ENCODE peak calls at places on chromosomes 4 and X, in ten cellular contexts. O, M, I, H, U, B, T, E, R and P are unnamed samples.

GRCh38 chr4:158182736-158183135 is 9.9 kb upstream of the GASK1B start:
- DNase-seq in O (peak), M (no peak), I (no peak), H (no peak), U (no peak), B (no peak), T (no peak), E (no peak), R (no peak), P (no peak)

GRCh38 chr4:6548201-6548881 is 26.6 kb upstream of the MAN2B2 start:
- DNase-seq in O (peak), M (peak), I (peak), H (peak), U (peak), B (no peak), T (peak), E (peak), R (peak), P (peak)

GRCh38 chr4:164383187-164384181 is 370.4 kb upstream of the SMIM31 start:
- DNase-seq in O (peak), M (peak), I (peak), H (no peak), U (peak), B (peak), T (peak), E (no peak), R (no peak), P (no peak)

GRCh38 chrX:12570859-12571501 is 220.2 kb upstream of the PRPS2 start:
- DNase-seq in O (peak), M (no peak), I (no peak), H (no peak), U (no peak), B (no peak), T (no peak), E (no peak), R (no peak), P (no peak)

GRCh38 chr4:1381181-1381621 is 25.0 kb downstream of the NKX1-1 start:
- DNase-seq in O (no peak), M (no peak), I (no peak), H (no peak), U (no peak), B (no peak), T (no peak), E (no peak), R (no peak), P (no peak)

GRCh38 chr4:1400191-1400805 is 5.9 kb downstream of the NKX1-1 start:
- DNase-seq in O (no peak), M (no peak), I (no peak), H (no peak), U (no peak), B (no peak), T (no peak), E (no peak), R (no peak), P (no peak)

GRCh38 chrX:18390941-18391538 is 34.4 kb upstream of the CDKL5 start:
- DNase-seq in O (peak), M (peak), I (peak), H (peak), U (peak), B (peak), T (peak), E (peak), R (peak), P (peak)

GRCh38 chrX:153883163-153883843 is 2.7 kb downstream of the L1CAM start:
- DNase-seq in O (peak), M (no peak), I (no peak), H (no peak), U (no peak), B (no peak), T (no peak), E (no peak), R (no peak), P (no peak)

GRCh38 chr4:143531368-143531767 is 17.9 kb downstream of the SMARCA5 start:
- DNase-seq in O (peak), M (peak), I (no peak), H (no peak), U (no peak), B (no peak), T (peak), E (peak), R (peak), P (peak)

GRCh38 chrX:39445336-39445735 is 644.1 kb downstream of the MID1IP1 start:
- DNase-seq in O (peak), M (peak), I (no peak), H (no peak), U (no peak), B (no peak), T (no peak), E (peak), R (peak), P (peak)

GRCh38 chr4:76654796-76655195 is 219.8 kb downstream of the SHROOM3 start:
- DNase-seq in O (no peak), M (no peak), I (peak), H (no peak), U (no peak), B (peak), T (peak), E (no peak), R (no peak), P (no peak)

GRCh38 chrX:120428309-120428708 is 40.8 kb downstream of the LAMP2 start:
- DNase-seq in O (no peak), M (no peak), I (peak), H (no peak), U (peak), B (no peak), T (no peak), E (no peak), R (no peak), P (peak)

GRCh38 chr4:99847362-99847976 is 30.8 kb downstream of the DAPP1 start:
- DNase-seq in O (no peak), M (no peak), I (no peak), H (no peak), U (no peak), B (no peak), T (no peak), E (no peak), R (peak), P (no peak)

GRCh38 chrX:95076449-95076848 is 1402.4 kb downstream of the FAM133A start:
- DNase-seq in O (peak), M (peak), I (peak), H (no peak), U (peak), B (no peak), T (peak), E (peak), R (peak), P (no peak)

GRCh38 chrX:140572724-140573123 is 67.9 kb upstream of the SOX3 start:
- DNase-seq in O (peak), M (peak), I (peak), H (no peak), U (peak), B (peak), T (peak), E (peak), R (peak), P (no peak)

GRCh38 chrX:104039689-104040505 is at the start of gene H2BW2:
- DNase-seq in O (no peak), M (no peak), I (no peak), H (no peak), U (no peak), B (no peak), T (no peak), E (no peak), R (no peak), P (no peak)

GRCh38 chrX:104045642-104046041 is 5.9 kb downstream of the H2BW2 start:
- DNase-seq in O (no peak), M (no peak), I (no peak), H (no peak), U (no peak), B (no peak), T (no peak), E (no peak), R (no peak), P (no peak)

DNA sequence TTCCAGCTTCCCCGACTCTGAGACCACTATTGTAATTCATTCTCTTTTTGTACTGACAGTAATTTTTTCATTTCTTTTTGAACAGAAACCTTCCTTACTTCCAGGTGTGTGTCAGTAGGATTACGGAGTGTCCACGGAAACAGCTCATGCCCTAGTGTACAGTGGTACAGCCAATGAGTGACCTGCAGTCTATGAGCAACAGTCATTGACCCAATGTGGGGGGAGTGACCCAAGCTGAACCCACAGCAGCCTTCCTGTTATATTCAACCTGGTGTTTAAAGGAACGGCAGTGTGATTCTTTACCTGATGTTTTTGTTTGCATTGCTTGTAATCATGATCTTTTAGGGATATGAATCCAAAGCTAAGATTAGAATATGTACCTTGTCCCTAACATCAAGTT is 1.2 kb downstream of the H2BW2 start:
- DNase-seq in O (no peak), M (no peak), I (no peak), H (no peak), U (no peak), B (no peak), T (no peak), E (no peak), R (no peak), P (no peak)
- H3K4me2 ChIP-seq in O (no peak), M (no peak), I (no peak), H (no peak), U (no peak), B (no peak), T (no peak), E (no peak), R (no peak), P (no peak)

DNA sequence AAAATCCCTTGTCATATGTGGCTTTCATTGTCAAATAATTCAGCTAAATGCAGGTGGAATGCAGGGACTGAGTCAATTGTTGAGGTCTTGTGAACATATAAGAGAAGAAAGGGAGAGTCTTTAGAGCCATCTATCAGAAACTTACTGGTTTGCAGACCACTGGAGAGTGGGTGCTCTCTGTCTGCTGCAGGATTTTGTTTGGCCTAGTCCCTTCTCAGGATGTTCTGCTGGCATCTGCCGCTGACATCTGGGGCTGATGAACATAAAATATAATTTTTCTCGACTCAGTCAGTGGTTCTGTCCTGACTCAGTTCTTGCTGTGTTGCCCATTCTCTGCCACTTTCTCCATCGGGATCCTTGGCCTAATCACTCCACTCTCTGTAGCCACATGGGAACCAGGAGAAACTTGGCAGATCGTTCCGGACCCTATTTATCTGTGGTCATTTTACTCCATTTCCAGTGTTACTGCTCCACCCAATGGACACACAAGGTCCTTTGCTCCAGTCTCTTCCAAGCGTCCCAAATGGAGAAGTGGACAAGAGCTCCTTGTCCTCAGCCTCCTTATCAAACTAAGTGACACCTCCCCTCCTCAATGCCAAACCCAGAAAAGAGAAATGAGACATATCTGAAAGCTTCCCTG is 436.2 kb downstream of the FAT4 start:
- DNase-seq in O (peak), M (peak), I (peak), H (no peak), U (no peak), B (peak), T (peak), E (peak), R (no peak), P (peak)
- TF ChIP-seq CTCF in O (peak), M (peak), I (peak), H (peak), U (peak), B (peak), T (peak), E (peak), R (no peak), P (peak)

GRCh38 chr4:182238355-182238931 is 4.8 kb upstream of the TENM3 start:
- DNase-seq in O (peak), M (peak), I (peak), H (no peak), U (peak), B (peak), T (peak), E (no peak), R (no peak), P (no peak)
- H3K4me2 ChIP-seq in O (no peak), M (peak), I (no peak), H (peak), U (peak), B (peak), T (peak), E (no peak), R (no peak), P (no peak)

GRCh38 chr4:153232768-153233167 is 28.5 kb downstream of the TRIM2 start:
- DNase-seq in O (peak), M (peak), I (no peak), H (peak), U (peak), B (no peak), T (no peak), E (peak), R (peak), P (no peak)
- TF ChIP-seq CTCF in O (peak), M (peak), I (peak), H (peak), U (no peak), B (no peak), T (peak), E (peak), R (peak), P (no peak)

GRCh38 chrX:57587607-57588006 is 4.2 kb upstream of the ZXDB start:
- DNase-seq in O (no peak), M (no peak), I (no peak), H (no peak), U (no peak), B (no peak), T (no peak), E (no peak), R (peak), P (no peak)
- H3K4me2 ChIP-seq in O (no peak), M (no peak), I (no peak), H (no peak), U (no peak), B (no peak), T (no peak), E (no peak), R (no peak), P (no peak)

GRCh38 chrX:116198810-116199209 is 28.3 kb downstream of the AGTR2 start:
- DNase-seq in O (peak), M (peak), I (no peak), H (no peak), U (no peak), B (no peak), T (no peak), E (peak), R (peak), P (no peak)
- TF ChIP-seq CTCF in O (peak), M (peak), I (no peak), H (no peak), U (peak), B (no peak), T (no peak), E (peak), R (peak), P (no peak)

GRCh38 chr4:98514930-98515809 is 143.2 kb downstream of the TSPAN5 start:
- DNase-seq in O (peak), M (peak), I (no peak), H (no peak), U (no peak), B (no peak), T (peak), E (no peak), R (no peak), P (no peak)
- H3K4me2 ChIP-seq in O (peak), M (no peak), I (no peak), H (peak), U (no peak), B (peak), T (peak), E (peak), R (no peak), P (peak)